ENCODE peak calls at places on chromosomes 13 and 19, in nine cellular contexts. N is esophagus muscularis mucosa; R is spleen; Q is CD8-positive, alpha-beta memory T cell; O is gastrocnemius medialis; X is left ventricle myocardium inferior; F is CD8-positive, alpha-beta T cell; P is ovary; L is aorta. C is an unnamed sample. For H3K4me1, the result is how much of the 10 kb centered on the place peaks cover.

GRCh38 chr19:489418-490196 is 6.7 kb upstream of the MADCAM1 start:
- DNase-seq in N (no peak), R (no peak), Q (no peak), O (no peak), X (no peak), F (no peak), P (no peak), L (peak), C (no peak)

GRCh38 chr19:13447978-13448377 is 58.3 kb downstream of the CACNA1A start:
- DNase-seq in N (no peak), R (no peak), Q (no peak), O (no peak), X (no peak), F (no peak), P (no peak), L (no peak), C (no peak)

GRCh38 chr19:7852851-7853759 is 21.1 kb downstream of the PRR36 start:
- DNase-seq in N (no peak), R (peak), Q (peak), O (peak), X (peak), F (peak), P (peak), L (no peak), C (peak)

GRCh38 chr13:30681489-30682242 is 53.7 kb upstream of the ALOX5AP start:
- DNase-seq in N (no peak), R (no peak), Q (no peak), O (no peak), X (no peak), F (no peak), P (no peak), L (no peak), C (no peak)

GRCh38 chr13:29906432-29907011 is 56.1 kb upstream of the UBL3 start:
- DNase-seq in N (no peak), R (no peak), Q (no peak), O (no peak), X (no peak), F (no peak), P (no peak), L (no peak), C (no peak)

GRCh38 chr19:15945301-15945700 is 3.5 kb upstream of the OR10H4 start:
- DNase-seq in N (no peak), R (no peak), Q (no peak), O (no peak), X (no peak), F (no peak), P (no peak), L (no peak), C (no peak)

GRCh38 chr13:76014618-76015315 is 378.6 kb downstream of the LMO7 start:
- DNase-seq in N (no peak), R (no peak), Q (no peak), O (no peak), X (no peak), F (no peak), P (peak), L (no peak), C (no peak)

GRCh38 chr13:48731957-48732569 is 78.3 kb downstream of the CYSLTR2 start:
- DNase-seq in N (no peak), R (peak), Q (peak), O (no peak), X (peak), F (peak), P (peak), L (peak), C (peak)

GRCh38 chr13:100634686-100635085 is 39.9 kb downstream of the TMTC4 start:
- DNase-seq in N (no peak), R (no peak), Q (no peak), O (no peak), X (no peak), F (no peak), P (no peak), L (no peak), C (no peak)

GRCh38 chr13:37648604-37649003 is 50.0 kb upstream of the POSTN start:
- DNase-seq in N (no peak), R (no peak), Q (no peak), O (no peak), X (no peak), F (no peak), P (no peak), L (no peak), C (no peak)

GRCh38 chr19:8826371-8826770 is 5.7 kb downstream of the ZNF558 start:
- DNase-seq in N (no peak), R (no peak), Q (no peak), O (no peak), X (no peak), F (no peak), P (no peak), L (no peak), C (no peak)

GRCh38 chr13:78299832-78300623 is 303.3 kb downstream of the POU4F1 start:
- DNase-seq in N (no peak), R (no peak), Q (no peak), O (no peak), X (no peak), F (no peak), P (no peak), L (no peak), C (no peak)

GRCh38 chr19:47231215-47232054 is 436 bp upstream of the BBC3 start:
- DNase-seq in N (peak), R (peak), Q (peak), O (peak), X (peak), F (peak), P (peak), L (peak), C (peak)

GRCh38 chr19:17889609-17890214 is 18.0 kb downstream of the SLC5A5 start:
- DNase-seq in N (no peak), R (no peak), Q (no peak), O (no peak), X (no peak), F (no peak), P (peak), L (no peak), C (no peak)

GRCh38 chr19:16069813-16070365 is 6.4 kb upstream of the TPM4 start:
- DNase-seq in N (no peak), R (peak), Q (no peak), O (no peak), X (no peak), F (no peak), P (no peak), L (peak), C (no peak)

GRCh38 chr19:29540128-29540527 is 14.3 kb downstream of the VSTM2B start:
- DNase-seq in N (no peak), R (peak), Q (no peak), O (no peak), X (no peak), F (no peak), P (no peak), L (no peak), C (peak)

GRCh38 chr19:42247631-42248199 is 5.3 kb upstream of the GSK3A start:
- DNase-seq in N (no peak), R (no peak), Q (no peak), O (no peak), X (no peak), F (no peak), P (peak), L (no peak), C (no peak)

GRCh38 chr19:42249149-42249750 is 5.7 kb downstream of the ERF start:
- DNase-seq in N (no peak), R (peak), Q (no peak), O (no peak), X (no peak), F (no peak), P (peak), L (no peak), C (no peak)

GRCh38 chr19:42246143-42246868 is 3.9 kb upstream of the GSK3A start:
- DNase-seq in N (peak), R (peak), Q (no peak), O (peak), X (peak), F (no peak), P (peak), L (peak), C (peak)

GRCh38 chr19:42248270-42249148 is 6.1 kb upstream of the GSK3A start:
- DNase-seq in N (no peak), R (peak), Q (no peak), O (no peak), X (no peak), F (no peak), P (peak), L (no peak), C (no peak)

DNA sequence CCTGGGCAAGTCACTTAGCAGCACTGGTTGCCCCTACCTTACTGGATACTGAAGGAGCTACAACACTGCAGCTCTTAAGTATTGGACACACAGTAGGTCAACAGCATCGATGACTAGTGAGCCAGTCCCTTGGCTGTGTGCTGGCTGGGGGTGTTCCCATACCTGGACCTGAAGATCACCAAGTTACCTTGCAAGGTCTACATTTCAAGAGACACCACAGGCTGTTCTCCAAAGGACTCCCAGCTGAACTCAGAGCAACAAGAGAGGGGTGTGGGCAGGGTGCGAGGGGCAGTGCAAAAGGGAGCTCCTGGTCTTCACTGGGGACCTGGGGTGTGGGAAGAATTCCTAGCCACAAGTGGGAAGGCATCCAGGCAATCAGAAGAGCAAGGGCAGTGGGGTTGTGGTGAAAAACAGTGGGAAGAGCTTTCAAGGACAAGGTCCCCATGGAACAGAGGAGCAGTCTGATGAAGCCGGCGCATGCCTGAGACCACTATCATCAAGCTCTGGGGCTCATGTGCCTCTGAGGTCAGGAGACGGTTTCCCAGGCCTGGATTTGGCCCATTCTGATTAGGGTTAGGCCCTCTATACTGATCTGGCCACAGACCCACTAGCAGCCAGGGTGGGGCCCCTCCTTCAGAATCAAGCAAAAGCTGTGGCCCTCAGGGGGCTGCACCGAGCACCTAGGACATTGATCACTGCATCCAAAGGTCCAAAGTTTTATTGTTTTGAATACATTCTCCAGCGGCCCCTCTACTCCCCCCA is 4.6 kb upstream of the GSK3A start:
- DNase-seq in N (peak), R (no peak), Q (no peak), O (no peak), X (no peak), F (no peak), P (peak), L (no peak), C (no peak)
- H3K4me1 ChIP-seq in N (half or more), R (half or more), Q (under half), O (under half), X (half or more), F (under half), P (under half), L (under half), C (half or more)

GRCh38 chr19:36256853-36257511 is 42.1 kb downstream of the ZNF146 start:
- DNase-seq in N (no peak), R (no peak), Q (no peak), O (no peak), X (no peak), F (no peak), P (no peak), L (no peak), C (no peak)
- H3K4me3 ChIP-seq in N (peak), R (peak), Q (no peak), O (no peak), X (peak), F (no peak), P (no peak), L (no peak), C (peak)

GRCh38 chr19:6270822-6271221 is 9.0 kb downstream of the MLLT1 start:
- DNase-seq in N (no peak), R (no peak), Q (no peak), O (no peak), X (no peak), F (no peak), P (peak), L (no peak), C (no peak)
- H3K4me1 ChIP-seq in N (half or more), R (half or more), Q (under half), O (half or more), X (half or more), F (under half), P (under half), L (under half), C (under half)

GRCh38 chr19:38492147-38492813 is 58.8 kb downstream of the RYR1 start:
- DNase-seq in N (no peak), R (no peak), Q (no peak), O (no peak), X (no peak), F (no peak), P (no peak), L (no peak), C (no peak)
- H3K4me3 ChIP-seq in N (no peak), R (no peak), Q (no peak), O (no peak), X (no peak), F (no peak), P (no peak), L (no peak), C (no peak)

GRCh38 chr13:21966014-21966413 is 295.1 kb downstream of the FGF9 start:
- DNase-seq in N (no peak), R (no peak), Q (no peak), O (no peak), X (no peak), F (no peak), P (no peak), L (no peak), C (no peak)

GRCh38 chr13:21965095-21965494 is 294.2 kb downstream of the FGF9 start:
- DNase-seq in N (no peak), R (no peak), Q (no peak), O (no peak), X (no peak), F (no peak), P (no peak), L (no peak), C (no peak)

GRCh38 chr13:21970172-21970571 is 299.3 kb downstream of the FGF9 start:
- DNase-seq in N (no peak), R (no peak), Q (no peak), O (no peak), X (no peak), F (no peak), P (no peak), L (no peak), C (no peak)

GRCh38 chr13:21970918-21971317 is 300.0 kb downstream of the FGF9 start:
- DNase-seq in N (no peak), R (no peak), Q (no peak), O (no peak), X (no peak), F (no peak), P (no peak), L (no peak), C (no peak)

GRCh38 chr13:21967871-21968270 is 297.0 kb downstream of the FGF9 start:
- DNase-seq in N (no peak), R (no peak), Q (no peak), O (no peak), X (no peak), F (no peak), P (no peak), L (no peak), C (no peak)
- H3K4me1 ChIP-seq in N (under half), R (under half), Q (under half), O (under half), X (under half), F (under half), P (under half), L (under half), C (under half)

GRCh38 chr13:49904729-49905456 is 31.2 kb downstream of the SPRYD7 start:
- DNase-seq in N (no peak), R (no peak), Q (no peak), O (no peak), X (no peak), F (no peak), P (no peak), L (no peak), C (no peak)
- H3K4me3 ChIP-seq in N (no peak), R (no peak), Q (no peak), O (no peak), X (no peak), F (no peak), P (no peak), L (no peak), C (no peak)

GRCh38 chr19:51327066-51327985 is 14.6 kb downstream of the VSIG10L start:
- DNase-seq in N (no peak), R (peak), Q (peak), O (no peak), X (peak), F (peak), P (no peak), L (peak), C (peak)

GRCh38 chr19:51325161-51325979 is 13.9 kb downstream of the IGLON5 start:
- DNase-seq in N (no peak), R (peak), Q (no peak), O (no peak), X (no peak), F (no peak), P (no peak), L (no peak), C (no peak)

GRCh38 chr19:51324082-51324481 is 12.6 kb downstream of the IGLON5 start:
- DNase-seq in N (no peak), R (peak), Q (no peak), O (no peak), X (no peak), F (no peak), P (no peak), L (no peak), C (no peak)

GRCh38 chr19:51323481-51323891 is 12.0 kb downstream of the IGLON5 start:
- DNase-seq in N (no peak), R (peak), Q (no peak), O (no peak), X (no peak), F (no peak), P (no peak), L (no peak), C (no peak)

GRCh38 chr19:51326216-51327065 is 15.0 kb downstream of the IGLON5 start:
- DNase-seq in N (no peak), R (no peak), Q (no peak), O (no peak), X (no peak), F (no peak), P (no peak), L (no peak), C (no peak)
- H3K4me1 ChIP-seq in N (under half), R (under half), Q (under half), O (under half), X (under half), F (under half), P (under half), L (under half), C (under half)

GRCh38 chr19:34575206-34575605 is 93.6 kb downstream of the WTIP start:
- DNase-seq in N (no peak), R (no peak), Q (no peak), O (no peak), X (no peak), F (no peak), P (peak), L (no peak), C (no peak)
- H3K4me3 ChIP-seq in N (no peak), R (no peak), Q (no peak), O (no peak), X (no peak), F (no peak), P (no peak), L (no peak), C (no peak)